ENCODE peak calls at places on chromosome 1, in six cellular contexts. P is H1, W is K562, K is GM12878, S is GM12891, U is HepG2. I is an unnamed sample.

GRCh38 chr1:179955318-179955638 is 668 bp downstream of the CEP350 start:
- DNase-seq in W (no peak), K (no peak), U (no peak), S (no peak), P (no peak), I (no peak)

GRCh38 chr1:16111771-16112557 is 38.5 kb upstream of the FAM131C start:
- DNase-seq in S (no peak), K (no peak), W (peak; percentile 25), P (no peak), U (no peak), I (no peak)

GRCh38 chr1:166479052-166479631 is 312.3 kb upstream of the FAM78B start:
- DNase-seq in P (peak; percentile 78), K (no peak), U (peak; percentile 30), W (peak; percentile 80), S (no peak), I (no peak)

GRCh38 chr1:171828794-171829193 is 12.5 kb upstream of the DNM3 start:
- DNase-seq in S (no peak), W (no peak), U (no peak), K (no peak), P (no peak), I (no peak)

GRCh38 chr1:166822385-166822784 is 16.9 kb upstream of the POGK start:
- DNase-seq in S (no peak), U (no peak), P (peak; percentile 68), W (peak; percentile 61), K (no peak), I (no peak)

GRCh38 chr1:27142464-27142863 is 12.5 kb downstream of the SLC9A1 start:
- DNase-seq in W (no peak), S (no peak), K (no peak), U (no peak), P (no peak), I (no peak)

GRCh38 chr1:169576241-169576933 is 9.9 kb downstream of the F5 start:
- DNase-seq in W (no peak), K (no peak), P (no peak), U (peak; percentile 69), S (no peak), I (no peak)

GRCh38 chr1:203935286-203935685 is 73.9 kb downstream of the SNRPE start:
- DNase-seq in K (no peak), W (no peak), U (no peak), S (no peak), P (no peak), I (no peak)

GRCh38 chr1:12342261-12343003 is 112.6 kb downstream of the VPS13D start:
- DNase-seq in K (no peak), S (no peak), W (no peak), P (no peak), U (peak; percentile 7), I (no peak)

GRCh38 chr1:205380882-205381281 is 24.2 kb upstream of the KLHDC8A start:
- DNase-seq in P (peak; percentile 17), U (no peak), K (no peak), S (no peak), W (no peak), I (no peak)

GRCh38 chr1:19731311-19731821 is 66.7 kb downstream of the HTR6 start:
- DNase-seq in K (no peak), S (no peak), P (no peak), U (no peak), W (no peak), I (no peak)

GRCh38 chr1:15455522-15455921 is 1.0 kb upstream of the CELA2A start:
- DNase-seq in W (no peak), P (no peak), K (peak; percentile 35), U (no peak), S (no peak), I (no peak)

GRCh38 chr1:207670997-207671396 is 26.1 kb downstream of the CR1L start:
- DNase-seq in S (no peak), P (no peak), U (no peak), K (no peak), W (peak; percentile 68), I (no peak)

GRCh38 chr1:234729566-234729965 is 119.6 kb upstream of the IRF2BP2 start:
- DNase-seq in U (no peak), S (no peak), P (no peak), W (no peak), K (no peak), I (no peak)

GRCh38 chr1:155188268-155188667 is 14.6 kb downstream of the TRIM46 start:
- DNase-seq in S (no peak), W (no peak), U (no peak), K (no peak), P (no peak), I (no peak)

GRCh38 chr1:116950497-116951174 is 40.9 kb downstream of the PTGFRN start:
- DNase-seq in K (no peak), W (no peak), P (no peak), S (no peak), U (no peak), I (no peak)

GRCh38 chr1:244301595-244302130 is 150.0 kb downstream of the ADSS2 start:
- DNase-seq in S (no peak), U (no peak), P (no peak), K (no peak), W (peak; percentile 48), I (no peak)

GRCh38 chr1:39294531-39294930 is 90.0 kb downstream of the MACF1 start:
- DNase-seq in P (no peak), W (no peak), S (no peak), U (no peak), K (no peak), I (no peak)

GRCh38 chr1:83554174-83554573 is 444.8 kb downstream of the TTLL7 start:
- DNase-seq in W (no peak), S (no peak), U (no peak), P (no peak), K (no peak), I (no peak)

GRCh38 chr1:151723726-151724370 is 2.5 kb downstream of the RIIAD1 start:
- DNase-seq in P (no peak), U (no peak), S (no peak), K (no peak), W (no peak), I (no peak)

GRCh38 chr1:225653463-225654276 is 747 bp upstream of the ENAH start:
- DNase-seq in P (peak; percentile 81), U (peak; percentile 45), K (no peak), S (peak; percentile 34), W (no peak), I (no peak)

GRCh38 chr1:8439015-8439702 is 121.2 kb downstream of the SLC45A1 start:
- DNase-seq in W (peak; percentile 82), K (no peak), P (peak; percentile 71), U (peak; percentile 32), S (peak; percentile 56), I (peak; percentile 42)

GRCh38 chr1:227788279-227789041 is 27.0 kb upstream of the PRSS38 start:
- DNase-seq in K (no peak), P (peak; percentile 94), S (peak; percentile 62), W (peak; percentile 77), U (peak; percentile 29), I (peak; percentile 73)

GRCh38 chr1:102954576-102954975 is 153.7 kb downstream of the COL11A1 start:
- DNase-seq in K (no peak), P (no peak), U (no peak), W (no peak), S (no peak), I (no peak)

GRCh38 chr1:170932236-170932635 is 3.1 kb upstream of the MROH9 start:
- DNase-seq in P (no peak), W (no peak), S (no peak), K (peak; percentile 24), U (no peak), I (no peak)

GRCh38 chr1:176241385-176242015 is 34.4 kb upstream of the COP1 start:
- DNase-seq in K (no peak), W (peak; percentile 16), S (no peak), P (no peak), U (no peak), I (no peak)

GRCh38 chr1:226134170-226135058 is 52.1 kb downstream of the ACBD3 start:
- DNase-seq in K (no peak), U (no peak), W (no peak), S (no peak), P (peak; percentile 39), I (no peak)

GRCh38 chr1:100622966-100623762 is 85.2 kb downstream of the GPR88 start:
- DNase-seq in S (no peak), U (no peak), K (no peak), P (no peak), W (no peak), I (no peak)

GRCh38 chr1:153608089-153608672 is 4.8 kb downstream of the S100A16 start:
- DNase-seq in P (no peak), U (no peak), W (no peak), S (no peak), K (no peak), I (no peak)
- TF ChIP-seq TAF1 in P (no peak), U (no peak), W (no peak), S (no peak), K (no peak), I (no peak)

GRCh38 chr1:40373323-40374283 is at the start of gene SMAP2:
- DNase-seq in K (peak; percentile 85), U (peak; percentile 91), W (peak; percentile 99), P (peak; percentile 94), S (peak; percentile 88), I (peak; percentile 92)
- TF ChIP-seq POLR2A in K (peak; percentile 89), U (peak; percentile 82), W (peak; percentile 79), P (no peak), S (peak; percentile 73), I (peak; percentile 88)

GRCh38 chr1:57165546-57165945 is 199.7 kb upstream of the C8B start:
- DNase-seq in S (no peak), K (no peak), P (no peak), U (no peak), W (no peak), I (no peak)

GRCh38 chr1:57164584-57164983 is 198.8 kb upstream of the C8B start:
- DNase-seq in K (no peak), W (no peak), P (no peak), S (no peak), U (no peak), I (no peak)

GRCh38 chr1:57172040-57172439 is 206.2 kb upstream of the C8B start:
- DNase-seq in P (no peak), U (no peak), K (no peak), S (no peak), W (no peak), I (no peak)

GRCh38 chr1:57163789-57164188 is 198.0 kb upstream of the C8B start:
- DNase-seq in S (no peak), U (no peak), P (no peak), W (no peak), K (no peak), I (no peak)

GRCh38 chr1:57167997-57168396 is 202.2 kb upstream of the C8B start:
- DNase-seq in W (no peak), S (no peak), P (no peak), U (no peak), K (no peak), I (no peak)
- TF ChIP-seq POLR2AphosphoS5 in W (no peak), S (no peak), P (no peak), U (no peak), K (no peak), I (no peak)

DNA sequence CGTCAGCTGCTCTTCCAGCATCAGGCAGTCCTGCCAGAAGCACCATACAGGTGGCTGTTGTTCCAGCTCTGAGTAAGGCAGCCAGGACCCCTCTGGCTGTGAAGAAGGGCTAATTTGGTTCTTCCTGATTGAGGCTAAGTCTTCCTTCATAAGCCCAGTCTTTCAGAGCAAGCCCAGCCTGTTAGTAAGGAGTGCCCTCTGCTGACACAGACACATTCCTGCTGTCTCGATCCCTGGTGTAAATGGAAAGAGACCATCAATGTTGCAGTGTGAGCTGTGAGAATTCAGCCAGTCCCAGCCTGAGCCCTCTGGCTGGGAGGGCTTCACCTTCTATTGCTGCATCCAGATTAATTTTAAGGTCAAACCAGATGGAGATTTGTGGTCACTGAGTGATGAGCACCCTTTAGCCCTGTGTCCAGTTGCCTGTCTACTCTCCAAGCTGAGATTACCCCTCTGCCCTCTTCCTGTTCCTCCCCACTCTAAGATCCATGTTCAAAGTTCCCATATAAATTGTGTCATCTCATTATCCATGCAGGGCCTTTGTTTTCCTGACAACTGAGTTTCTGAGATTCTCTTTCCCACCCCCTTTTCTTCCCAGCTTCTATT is 44.8 kb upstream of the KIRREL1 start:
- DNase-seq in S (no peak), U (peak; percentile 13), W (peak; percentile 32), K (no peak), P (no peak), I (no peak)
- TF ChIP-seq TAF1 in S (no peak), U (no peak), W (no peak), K (no peak), P (no peak), I (no peak)